ENCODE peak calls at places on chromosomes 11 and 22, in four cellular contexts. One of them, this sample, is unnamed. For H3K4me1, the result is how much of the 10 kb centered on the place peaks cover.

GRCh38 chr11:114257621-114258558 is 38.3 kb upstream of the NNMT start:
- DNase-seq in heart left ventricle: peak
- DNase-seq in colonic mucosa: no peak
- DNase-seq in neuronal stem cell: peak
- DNase-seq in this sample: no peak

GRCh38 chr22:35426801-35427140 is 26.8 kb downstream of the MCM5 start:
- DNase-seq in neuronal stem cell: peak
- DNase-seq in heart left ventricle: no peak
- DNase-seq in colonic mucosa: no peak
- DNase-seq in this sample: no peak

GRCh38 chr22:40044870-40045834 is 50.4 kb downstream of the FAM83F start:
- DNase-seq in heart left ventricle: peak
- DNase-seq in colonic mucosa: peak
- DNase-seq in neuronal stem cell: peak
- DNase-seq in this sample: peak

GRCh38 chr11:35667257-35667656 is 4.7 kb downstream of the TRIM44 start:
- DNase-seq in colonic mucosa: no peak
- DNase-seq in heart left ventricle: no peak
- DNase-seq in neuronal stem cell: no peak
- DNase-seq in this sample: no peak

GRCh38 chr11:32312206-32312817 is 123.0 kb downstream of the WT1 start:
- DNase-seq in neuronal stem cell: no peak
- DNase-seq in heart left ventricle: no peak
- DNase-seq in colonic mucosa: no peak
- DNase-seq in this sample: no peak

GRCh38 chr22:25169278-25170031 is 30.2 kb upstream of the CRYBB3 start:
- DNase-seq in neuronal stem cell: no peak
- DNase-seq in heart left ventricle: no peak
- DNase-seq in colonic mucosa: no peak
- DNase-seq in this sample: no peak

GRCh38 chr11:91730620-91731019 is 494.0 kb upstream of the FAT3 start:
- DNase-seq in neuronal stem cell: no peak
- DNase-seq in heart left ventricle: no peak
- DNase-seq in colonic mucosa: no peak
- DNase-seq in this sample: no peak

GRCh38 chr11:69630009-69630870 is 10.7 kb upstream of the CCND1 start:
- DNase-seq in heart left ventricle: no peak
- DNase-seq in colonic mucosa: no peak
- DNase-seq in neuronal stem cell: no peak
- DNase-seq in this sample: no peak

GRCh38 chr11:19244084-19244483 is 3.3 kb upstream of the E2F8 start:
- DNase-seq in neuronal stem cell: no peak
- DNase-seq in heart left ventricle: no peak
- DNase-seq in colonic mucosa: peak
- DNase-seq in this sample: no peak

GRCh38 chr11:69497221-69497787 is 15.8 kb downstream of the LINC01488 start:
- DNase-seq in heart left ventricle: peak
- DNase-seq in neuronal stem cell: peak
- DNase-seq in colonic mucosa: no peak
- DNase-seq in this sample: no peak

GRCh38 chr11:130088909-130089668 is 19.4 kb downstream of the APLP2 start:
- DNase-seq in heart left ventricle: no peak
- DNase-seq in neuronal stem cell: no peak
- DNase-seq in colonic mucosa: no peak
- DNase-seq in this sample: no peak

GRCh38 chr11:20022363-20023081 is 137.8 kb downstream of the DBX1 start:
- DNase-seq in neuronal stem cell: peak
- DNase-seq in heart left ventricle: no peak
- DNase-seq in colonic mucosa: no peak
- DNase-seq in this sample: no peak

GRCh38 chr11:37109205-37109585 is 511.2 kb upstream of the RAG2 start:
- DNase-seq in colonic mucosa: no peak
- DNase-seq in neuronal stem cell: no peak
- DNase-seq in heart left ventricle: no peak
- DNase-seq in this sample: no peak

GRCh38 chr11:109972181-109972715 is 120.9 kb upstream of the ZC3H12C start:
- DNase-seq in colonic mucosa: no peak
- DNase-seq in heart left ventricle: no peak
- DNase-seq in neuronal stem cell: no peak
- DNase-seq in this sample: no peak

GRCh38 chr11:124841186-124841585 is 24.0 kb upstream of the ROBO3 start:
- DNase-seq in neuronal stem cell: no peak
- DNase-seq in heart left ventricle: no peak
- DNase-seq in colonic mucosa: no peak
- DNase-seq in this sample: no peak

GRCh38 chr11:45724145-45724544 is 58.7 kb upstream of the CHST1 start:
- DNase-seq in heart left ventricle: no peak
- DNase-seq in colonic mucosa: no peak
- DNase-seq in neuronal stem cell: no peak
- DNase-seq in this sample: no peak

GRCh38 chr11:30504468-30504867 is 81.7 kb downstream of the MPPED2 start:
- DNase-seq in neuronal stem cell: no peak
- DNase-seq in colonic mucosa: no peak
- DNase-seq in heart left ventricle: no peak
- DNase-seq in this sample: no peak

GRCh38 chr11:48101044-48101733 is 115.4 kb upstream of the OR4B1 start:
- DNase-seq in neuronal stem cell: no peak
- DNase-seq in heart left ventricle: no peak
- DNase-seq in colonic mucosa: no peak
- DNase-seq in this sample: no peak

GRCh38 chr11:85088286-85088685 is 538.9 kb downstream of the DLG2 start:
- DNase-seq in neuronal stem cell: no peak
- DNase-seq in heart left ventricle: no peak
- DNase-seq in colonic mucosa: no peak
- DNase-seq in this sample: no peak

GRCh38 chr11:16604784-16605439 is 133.5 kb upstream of the C11orf58 start:
- DNase-seq in neuronal stem cell: peak
- DNase-seq in heart left ventricle: peak
- DNase-seq in colonic mucosa: peak
- DNase-seq in this sample: no peak

GRCh38 chr11:82978422-82979099 is 77.0 kb downstream of the DDIAS start:
- DNase-seq in neuronal stem cell: no peak
- DNase-seq in colonic mucosa: no peak
- DNase-seq in heart left ventricle: no peak
- DNase-seq in this sample: no peak

DNA sequence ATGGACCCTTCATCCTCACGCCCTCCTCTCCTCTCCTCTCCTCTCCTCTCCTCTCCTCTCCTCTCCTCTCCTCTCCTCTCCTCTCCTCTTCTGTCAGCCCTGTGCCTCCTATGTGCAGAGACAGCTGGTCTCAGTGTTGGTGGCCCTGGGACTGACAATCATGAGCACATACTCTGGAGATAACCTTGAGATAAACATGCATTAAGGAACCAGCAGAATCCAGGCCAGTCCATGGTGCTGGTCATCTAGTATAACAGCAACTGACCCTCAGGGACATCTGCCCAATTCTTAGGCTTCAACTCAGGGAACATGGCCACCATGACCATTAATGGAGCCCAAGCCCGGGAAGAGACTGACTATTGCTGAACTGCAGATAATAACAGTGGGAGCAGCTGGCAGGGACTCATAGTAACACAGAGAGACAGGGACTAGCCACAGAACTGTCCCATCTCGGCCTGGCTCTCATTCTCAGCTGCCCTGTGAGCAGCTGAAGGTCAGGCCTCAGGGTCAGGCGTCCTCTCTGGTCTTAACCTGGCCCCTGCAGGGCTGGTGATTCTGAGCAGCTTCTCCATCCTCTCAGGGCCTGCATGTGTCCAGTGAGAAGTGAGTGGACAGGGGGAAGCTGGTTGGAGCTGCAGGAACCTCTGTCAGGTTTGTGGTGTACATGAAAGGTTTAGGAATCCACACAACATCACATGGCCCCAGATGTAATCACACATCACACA is 45.4 kb downstream of the GGTLC2 start:
- DNase-seq in neuronal stem cell: no peak
- DNase-seq in heart left ventricle: no peak
- DNase-seq in colonic mucosa: no peak
- DNase-seq in this sample: no peak
- H3K4me1 ChIP-seq in neuronal stem cell: under half
- H3K4me1 ChIP-seq in heart left ventricle: under half
- H3K4me1 ChIP-seq in colonic mucosa: under half
- H3K4me1 ChIP-seq in this sample: under half

GRCh38 chr11:62707277-62707771 is at the start of the genes BSCL2 and GNG3:
- DNase-seq in neuronal stem cell: peak
- DNase-seq in colonic mucosa: no peak
- DNase-seq in heart left ventricle: no peak
- DNase-seq in this sample: no peak

GRCh38 chr11:62705401-62705800 is 1.8 kb downstream of the BSCL2 start:
- DNase-seq in heart left ventricle: no peak
- DNase-seq in colonic mucosa: no peak
- DNase-seq in neuronal stem cell: no peak
- DNase-seq in this sample: no peak

GRCh38 chr11:62705880-62706831 is 1.1 kb downstream of the BSCL2 start:
- DNase-seq in neuronal stem cell: peak
- DNase-seq in colonic mucosa: peak
- DNase-seq in heart left ventricle: peak
- DNase-seq in this sample: peak

GRCh38 chr11:62708423-62709261 is 1.2 kb downstream of the GNG3 start:
- DNase-seq in colonic mucosa: peak
- DNase-seq in neuronal stem cell: no peak
- DNase-seq in heart left ventricle: peak
- DNase-seq in this sample: no peak

DNA sequence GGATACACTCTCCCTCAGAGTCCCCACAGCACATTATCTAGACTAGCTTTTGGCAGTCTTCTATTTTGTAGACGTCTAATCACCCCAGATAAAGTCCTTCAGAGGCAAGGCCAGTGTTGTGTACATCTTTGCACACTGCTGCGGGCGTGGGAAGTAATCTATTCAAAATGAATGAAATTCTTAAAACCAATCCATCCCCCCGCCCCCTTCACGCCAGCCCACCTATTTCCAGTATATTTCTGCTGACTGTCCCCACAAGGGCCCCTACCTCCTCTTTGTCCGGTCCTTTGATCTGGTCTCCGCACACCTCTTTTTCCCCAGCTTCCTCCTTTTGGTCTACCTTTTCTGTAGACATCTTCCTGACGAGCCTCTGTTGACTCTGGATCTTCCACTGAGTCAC is 383 bp downstream of the BSCL2 start:
- DNase-seq in heart left ventricle: no peak
- DNase-seq in colonic mucosa: no peak
- DNase-seq in neuronal stem cell: no peak
- DNase-seq in this sample: no peak
- H3K4me3 ChIP-seq in heart left ventricle: peak
- H3K4me3 ChIP-seq in colonic mucosa: peak
- H3K4me3 ChIP-seq in neuronal stem cell: peak
- H3K4me3 ChIP-seq in this sample: peak

GRCh38 chr22:27245056-27245455 is 556.5 kb downstream of the MN1 start:
- DNase-seq in heart left ventricle: no peak
- DNase-seq in neuronal stem cell: no peak
- DNase-seq in colonic mucosa: no peak
- DNase-seq in this sample: no peak

GRCh38 chr22:27242917-27243589 is 558.5 kb downstream of the MN1 start:
- DNase-seq in neuronal stem cell: no peak
- DNase-seq in colonic mucosa: no peak
- DNase-seq in heart left ventricle: no peak
- DNase-seq in this sample: no peak

GRCh38 chr22:27247691-27248434 is 553.7 kb downstream of the MN1 start:
- DNase-seq in heart left ventricle: peak
- DNase-seq in colonic mucosa: no peak
- DNase-seq in neuronal stem cell: no peak
- DNase-seq in this sample: no peak

GRCh38 chr22:27244328-27244727 is 557.2 kb downstream of the MN1 start:
- DNase-seq in colonic mucosa: no peak
- DNase-seq in heart left ventricle: no peak
- DNase-seq in neuronal stem cell: no peak
- DNase-seq in this sample: no peak

GRCh38 chr22:27246558-27246957 is 555.0 kb downstream of the MN1 start:
- DNase-seq in neuronal stem cell: no peak
- DNase-seq in heart left ventricle: no peak
- DNase-seq in colonic mucosa: no peak
- DNase-seq in this sample: no peak
- H3K4me1 ChIP-seq in neuronal stem cell: under half
- H3K4me1 ChIP-seq in heart left ventricle: under half
- H3K4me1 ChIP-seq in colonic mucosa: under half
- H3K4me1 ChIP-seq in this sample: under half

GRCh38 chr22:45291061-45291930 is 6.5 kb downstream of the UPK3A start:
- DNase-seq in colonic mucosa: no peak
- DNase-seq in neuronal stem cell: no peak
- DNase-seq in heart left ventricle: no peak
- DNase-seq in this sample: no peak
- H3K4me3 ChIP-seq in colonic mucosa: no peak
- H3K4me3 ChIP-seq in neuronal stem cell: peak
- H3K4me3 ChIP-seq in heart left ventricle: no peak
- H3K4me3 ChIP-seq in this sample: no peak

DNA sequence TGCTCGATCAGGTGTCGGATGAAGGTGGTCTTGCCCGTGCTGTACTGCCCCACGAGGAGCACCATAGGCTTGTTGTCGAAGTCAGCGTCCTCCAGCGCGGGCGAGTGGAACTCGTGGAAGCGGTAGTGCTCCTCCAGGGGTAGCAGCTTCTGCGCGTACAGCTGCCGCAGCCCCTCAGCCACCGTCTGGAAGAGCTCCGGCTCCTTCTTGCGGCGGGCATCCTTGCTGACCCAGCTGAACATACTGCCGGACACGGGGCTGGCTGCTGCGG is 263 bp downstream of the EHD1 start:
- DNase-seq in heart left ventricle: no peak
- DNase-seq in colonic mucosa: no peak
- DNase-seq in neuronal stem cell: no peak
- DNase-seq in this sample: no peak
- H3K4me1 ChIP-seq in heart left ventricle: half or more
- H3K4me1 ChIP-seq in colonic mucosa: under half
- H3K4me1 ChIP-seq in neuronal stem cell: under half
- H3K4me1 ChIP-seq in this sample: half or more